ENCODE peak calls at places on chromosomes 5 and 9, in six cellular contexts. J is mesenchymal stem cell; M is T1000; Z is stimulated activated CD4-positive, alpha-beta T cell treated with anti-CD3 and anti-CD28 coated beads, Interleukin-2, amount 100 ng/mL, for 48 hours; V is H9; X is naive thymus-derived CD8-positive, alpha-beta T cell. K is an unnamed sample.
A peak's percentile ranks its signal among the peaks of the same experiment; 100 is the strongest.

GRCh38 chr9:100228352-100228869 is 124.3 kb downstream of the TEX10 start:
- DNase-seq in J (peak; percentile 13), M (no peak), Z (no peak), V (no peak), X (no peak), K (no peak)

GRCh38 chr9:133979124-133979920 is 12.8 kb downstream of the VAV2 start:
- DNase-seq in J (peak; percentile 48), M (no peak), Z (no peak), V (peak; percentile 31), X (no peak), K (no peak)

GRCh38 chr5:102792705-102793104 is 37.6 kb downstream of the PAM start:
- DNase-seq in J (no peak), M (no peak), Z (no peak), V (no peak), X (no peak), K (no peak)

GRCh38 chr9:28270156-28270555 is 696.9 kb upstream of the C9orf72 start:
- DNase-seq in J (no peak), M (no peak), Z (no peak), V (no peak), X (no peak), K (no peak)

GRCh38 chr9:121818016-121818661 is 166.7 kb downstream of the DAB2IP start:
- DNase-seq in J (no peak), M (no peak), Z (no peak), V (peak; percentile 25), X (no peak), K (no peak)

GRCh38 chr9:111966324-111966723 is 69.7 kb downstream of the UGCG start:
- DNase-seq in J (no peak), M (no peak), Z (no peak), V (no peak), X (no peak), K (no peak)

GRCh38 chr5:132435891-132436290 is 54.7 kb downstream of the IRF1 start:
- DNase-seq in J (no peak), M (no peak), Z (no peak), V (no peak), X (no peak), K (no peak)

GRCh38 chr5:176552332-176552731 is 3.2 kb downstream of the CDHR2 start:
- DNase-seq in J (no peak), M (no peak), Z (no peak), V (no peak), X (no peak), K (no peak)

GRCh38 chr9:110114086-110114887 is 93.7 kb downstream of the C9orf152 start:
- DNase-seq in J (peak; percentile 76), M (no peak), Z (no peak), V (no peak), X (no peak), K (no peak)

GRCh38 chr9:136333045-136333444 is 5.7 kb downstream of the GPSM1 start:
- DNase-seq in J (no peak), M (no peak), Z (no peak), V (no peak), X (no peak), K (no peak)

GRCh38 chr9:76704601-76705204 is 59.5 kb upstream of the PCA3 start:
- DNase-seq in J (peak; percentile 81), M (no peak), Z (no peak), V (no peak), X (peak; percentile 51), K (no peak)

GRCh38 chr5:78405820-78406750 is 45.7 kb downstream of the SCAMP1 start:
- DNase-seq in J (peak; percentile 55), M (no peak), Z (no peak), V (no peak), X (no peak), K (no peak)

K was measured in ecto neural progenitor cell.